ENCODE peak calls at places on chromosomes 6 and 20, in five cellular contexts. O is CD8-positive, alpha-beta memory T cell; A is Panc1; G is heart left ventricle; T is A673. H is an unnamed sample.
A peak's percentile ranks its signal among the peaks of the same experiment; 100 is the strongest.

GRCh38 chr20:44215125-44215524 is 4.6 kb upstream of the OSER1 start:
- DNase-seq in G (peak; percentile 62), O (peak; percentile 75), T (peak; percentile 74), A (no peak), H (peak; percentile 86)

GRCh38 chr20:62042025-62042820 is 23.5 kb downstream of the TAF4 start:
- DNase-seq in A (no peak), G (peak; percentile 6), T (no peak), O (no peak), H (peak; percentile 47)

GRCh38 chr20:11569163-11569562 is 348.5 kb upstream of the BTBD3 start:
- DNase-seq in T (no peak), A (no peak), O (no peak), G (peak; percentile 24), H (peak; percentile 33)

GRCh38 chr20:35039146-35039545 is 53.5 kb downstream of the TRPC4AP start:
- DNase-seq in T (no peak), G (no peak), O (no peak), A (no peak), H (no peak)

GRCh38 chr6:133991096-133991593 is 38.1 kb downstream of the TBPL1 start:
- DNase-seq in T (peak; percentile 10), G (no peak), O (no peak), A (no peak), H (no peak)

GRCh38 chr6:37242429-37243052 is 15.0 kb upstream of the TBC1D22B start:
- DNase-seq in O (no peak), A (peak; percentile 92), T (peak; percentile 62), G (peak; percentile 35), H (no peak)

GRCh38 chr6:53294095-53294494 is 54.7 kb downstream of the ELOVL5 start:
- DNase-seq in T (peak; percentile 26), O (peak; percentile 46), G (no peak), A (no peak), H (no peak)

GRCh38 chr6:32047855-32048766 is 9.9 kb downstream of the CYP21A2 start:
- DNase-seq in A (peak; percentile 27), G (peak; percentile 75), O (peak; percentile 52), T (peak; percentile 60), H (peak; percentile 89)

GRCh38 chr6:105374010-105374420 is 28.9 kb downstream of the PREP start:
- DNase-seq in A (no peak), O (no peak), G (no peak), T (peak; percentile 54), H (no peak)

GRCh38 chr6:12182676-12183075 is 107.5 kb upstream of the EDN1 start:
- DNase-seq in T (no peak), A (peak; percentile 30), O (no peak), G (no peak), H (no peak)

DNA sequence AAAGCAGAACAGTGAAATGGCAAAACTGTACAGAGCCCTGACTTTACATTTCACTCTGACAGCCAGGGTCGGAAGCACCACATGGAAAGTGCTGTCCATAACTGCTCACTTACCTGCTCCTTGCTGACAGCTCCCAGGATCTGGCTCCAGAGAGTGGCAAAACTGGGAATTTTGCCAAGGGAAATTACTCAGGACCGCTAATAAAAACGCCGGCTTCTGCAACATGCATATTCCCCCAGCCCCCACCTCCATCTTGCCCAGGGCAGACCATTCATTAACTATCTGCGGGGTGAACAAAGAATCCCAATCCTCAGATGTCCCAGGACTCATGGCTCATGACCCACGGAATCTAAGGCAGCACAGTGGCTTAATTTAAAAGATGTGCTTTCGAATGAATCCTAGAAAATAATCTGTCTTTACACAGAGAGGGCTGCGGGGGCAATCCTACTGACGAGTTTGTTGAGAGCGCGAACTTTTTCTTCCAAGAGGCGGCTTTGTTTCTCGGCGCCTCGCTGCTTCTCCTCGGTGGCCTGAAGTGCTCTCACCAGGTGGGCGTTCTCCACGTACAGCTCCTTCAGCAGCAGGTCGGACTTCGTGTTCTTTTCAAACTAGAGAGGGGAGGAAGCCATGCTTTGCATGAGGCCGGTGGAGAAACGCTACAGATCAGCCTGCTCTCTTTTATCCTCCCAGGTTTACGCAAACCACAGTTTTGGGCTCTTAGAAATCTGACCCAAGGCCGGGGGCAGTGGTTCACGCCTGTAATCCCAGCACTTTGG is 45.8 kb downstream of the GINS1 start:
- DNase-seq in G (no peak), O (no peak), A (peak; percentile 20), T (peak; percentile 37), H (no peak)
- H3K4me3 ChIP-seq in G (no peak overlapping the region), O (no peak overlapping the region), A (no peak overlapping the region), T (no peak overlapping the region), H (no peak overlapping the region)

DNA sequence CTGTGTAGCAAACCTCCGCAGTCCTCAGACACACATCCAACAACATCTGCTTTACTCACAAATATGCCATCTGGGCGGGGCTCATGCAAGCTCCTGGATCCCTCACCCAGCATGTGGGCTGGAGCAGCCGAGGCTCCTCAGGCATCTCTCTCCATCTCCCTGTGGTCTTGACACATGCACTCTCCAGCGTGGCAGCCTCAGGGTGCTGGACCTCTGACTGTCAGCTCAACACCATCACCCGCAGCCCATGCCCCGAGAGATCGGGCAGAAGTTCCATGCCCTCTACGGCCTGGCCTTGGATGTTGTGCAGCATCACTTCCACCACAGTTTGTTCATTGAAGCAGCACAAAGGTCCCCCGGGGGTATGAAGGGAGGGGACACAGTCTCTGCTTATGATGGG is 32.6 kb upstream of the CD93 start:
- DNase-seq in T (no peak), A (no peak), G (no peak), O (no peak), H (no peak)
- H3K9me3 ChIP-seq in T (no peaks in the 10 kb centered on the region), A (no peaks in the 10 kb centered on the region), G (no peaks in the 10 kb centered on the region), O (no peaks in the 10 kb centered on the region), H (no peaks in the 10 kb centered on the region)

GRCh38 chr6:16318538-16318937 is 80.2 kb downstream of the GMPR start:
- DNase-seq in G (no peak), O (no peak), A (no peak), T (no peak), H (no peak)

GRCh38 chr6:16321341-16321710 is 82.9 kb downstream of the GMPR start:
- DNase-seq in T (no peak), O (no peak), G (no peak), A (no peak), H (no peak)

GRCh38 chr6:16319813-16320532 is 81.6 kb downstream of the GMPR start:
- DNase-seq in G (peak; percentile 88), T (peak; percentile 93), A (peak; percentile 64), O (peak; percentile 82), H (peak; percentile 81)

GRCh38 chr6:16320533-16321340 is 82.3 kb downstream of the GMPR start:
- DNase-seq in T (no peak), G (peak; percentile 40), A (no peak), O (no peak), H (no peak)

GRCh38 chr6:16318953-16319720 is 80.8 kb downstream of the GMPR start:
- DNase-seq in G (no peak), O (no peak), A (no peak), T (no peak), H (no peak)
- H3K4me3 ChIP-seq in G (no peak overlapping the region), O (peak overlapping the region; percentile 55), A (no peak overlapping the region), T (no peak overlapping the region), H (no peak overlapping the region)

GRCh38 chr6:27433714-27434113 is 39.2 kb downstream of the ZNF184 start:
- DNase-seq in O (no peak), T (no peak), A (no peak), G (no peak), H (no peak)

GRCh38 chr6:27428966-27429365 is 40.4 kb downstream of the ZNF391 start:
- DNase-seq in G (no peak), O (no peak), T (no peak), A (no peak), H (no peak)

GRCh38 chr6:27422651-27423332 is 34.2 kb downstream of the ZNF391 start:
- DNase-seq in A (no peak), T (no peak), O (no peak), G (no peak), H (no peak)

GRCh38 chr6:27426045-27426620 is 37.6 kb downstream of the ZNF391 start:
- DNase-seq in O (no peak), T (no peak), G (no peak), A (no peak), H (no peak)

GRCh38 chr6:27428502-27428901 is 39.9 kb downstream of the ZNF391 start:
- DNase-seq in A (no peak), T (no peak), O (no peak), G (no peak), H (no peak)
- H3K9me3 ChIP-seq in A (peaks cover 7% of the 10 kb centered on the region), T (no peaks in the 10 kb centered on the region), O (no peaks in the 10 kb centered on the region), G (no peaks in the 10 kb centered on the region), H (no peaks in the 10 kb centered on the region)

DNA sequence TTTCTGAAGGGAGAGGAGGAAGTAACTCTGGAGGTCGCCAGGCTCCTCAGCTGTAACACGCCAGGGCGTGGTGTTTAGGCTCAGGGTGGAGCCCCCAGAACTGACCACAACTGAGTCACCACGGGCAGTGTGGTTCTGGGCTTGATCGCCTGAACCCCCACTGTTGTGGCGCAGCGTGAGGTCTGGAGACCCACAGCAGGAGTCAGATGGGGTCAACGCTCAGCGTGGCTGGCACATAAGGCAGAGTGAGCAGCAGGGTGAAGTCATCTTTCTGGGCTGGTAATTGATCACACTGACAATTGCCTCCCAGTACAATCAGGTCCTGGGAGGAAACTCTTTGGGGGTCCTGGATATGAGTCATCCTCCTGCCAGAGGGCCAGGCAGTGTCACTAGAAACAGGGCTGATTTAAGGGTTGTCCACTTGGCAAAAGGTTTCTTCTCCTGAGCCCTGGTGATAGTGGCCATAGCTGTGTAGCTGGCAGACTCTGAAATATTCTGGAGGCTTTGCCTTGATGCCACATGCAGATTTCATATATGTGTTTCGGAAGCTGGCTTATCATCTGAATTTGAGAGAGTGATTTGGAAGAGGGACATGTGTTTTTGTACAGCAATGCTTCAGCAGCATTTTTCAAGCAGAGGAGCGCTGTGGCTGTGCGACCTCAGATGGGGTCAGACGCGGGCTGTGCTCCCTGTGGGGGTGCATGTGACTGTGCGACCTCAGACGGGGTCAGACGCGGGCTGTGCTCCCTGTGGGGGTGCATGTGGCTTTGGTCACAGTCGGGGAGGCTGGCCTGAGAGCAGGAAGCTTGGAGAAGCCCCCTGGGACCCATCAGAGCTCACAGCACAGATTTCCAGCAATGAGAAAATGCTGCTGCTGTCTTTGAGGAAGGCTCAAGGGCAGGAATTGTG is 50.0 kb downstream of the SYNJ2 start:
- DNase-seq in G (peak; percentile 88), T (peak; percentile 46), A (no peak), O (no peak), H (peak; percentile 95)
- H3K4me3 ChIP-seq in G (no peak overlapping the region), T (no peak overlapping the region), A (no peak overlapping the region), O (no peak overlapping the region), H (no peak overlapping the region)

GRCh38 chr6:140597181-140597580 is 1222.7 kb upstream of the CITED2 start:
- DNase-seq in O (no peak), A (no peak), G (no peak), T (peak; percentile 14), H (no peak)

GRCh38 chr6:140592877-140593276 is 1218.4 kb upstream of the CITED2 start:
- DNase-seq in O (no peak), A (no peak), G (no peak), T (no peak), H (no peak)

GRCh38 chr6:140590641-140591040 is 1216.2 kb upstream of the CITED2 start:
- DNase-seq in T (no peak), O (no peak), G (no peak), A (no peak), H (no peak)

DNA sequence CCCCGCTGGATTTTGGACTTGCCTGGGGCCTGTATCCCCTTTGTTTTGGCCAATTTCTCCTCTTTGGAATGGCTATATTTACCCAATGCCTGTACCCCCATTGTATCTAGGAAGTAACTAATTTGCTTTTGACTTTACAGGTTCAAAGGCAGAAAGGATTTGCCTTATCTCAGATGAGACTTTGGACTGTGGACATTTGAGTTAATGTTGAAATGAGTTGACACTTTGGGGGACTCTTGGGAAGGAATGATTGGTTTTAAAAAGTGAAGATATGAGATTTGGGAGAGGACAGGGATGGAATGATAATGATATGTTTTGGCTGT is 1220.3 kb upstream of the CITED2 start:
- DNase-seq in A (no peak), O (no peak), G (no peak), T (no peak), H (no peak)
- H3K9me3 ChIP-seq in A (peaks cover 3% of the 10 kb centered on the region), O (no peaks in the 10 kb centered on the region), G (no peaks in the 10 kb centered on the region), T (peaks cover 7% of the 10 kb centered on the region), H (no peaks in the 10 kb centered on the region)